ENCODE peak calls at places on chromosomes 6 and 20, in ten cellular contexts. D, X, B, V, K, I, A, L, T and O are unnamed samples.
A peak's percentile ranks its signal among the peaks of the same experiment; 100 is the strongest.

GRCh38 chr20:50645253-50646068 is 45.9 kb downstream of the RIPOR3 start:
- DNase-seq in D (peak; percentile 100), X (no peak), B (no peak), V (peak; percentile 51), K (no peak), I (no peak), A (peak; percentile 100), L (peak; percentile 24), T (peak; percentile 90), O (peak; percentile 99)

GRCh38 chr6:25418463-25419052 is 139.4 kb downstream of the CARMIL1 start:
- DNase-seq in D (no peak), X (no peak), B (no peak), V (no peak), K (no peak), I (no peak), A (peak; percentile 26), L (no peak), T (no peak), O (no peak)

GRCh38 chr6:12361042-12361765 is 71.0 kb downstream of the EDN1 start:
- DNase-seq in D (no peak), X (no peak), B (no peak), V (no peak), K (no peak), I (no peak), A (no peak), L (no peak), T (no peak), O (no peak)

GRCh38 chr6:35017461-35018183 is 123.5 kb downstream of the TCP11 start:
- DNase-seq in D (no peak), X (no peak), B (no peak), V (peak; percentile 8), K (no peak), I (no peak), A (no peak), L (no peak), T (peak; percentile 56), O (peak; percentile 44)

GRCh38 chr20:5608448-5609161 is 141.6 kb upstream of the SHLD1 start:
- DNase-seq in D (no peak), X (no peak), B (no peak), V (no peak), K (no peak), I (no peak), A (no peak), L (no peak), T (no peak), O (peak; percentile 59)

GRCh38 chr20:52302736-52303135 is 111.2 kb upstream of the ZFP64 start:
- DNase-seq in D (no peak), X (no peak), B (no peak), V (no peak), K (no peak), I (no peak), A (no peak), L (no peak), T (no peak), O (no peak)

GRCh38 chr6:141464490-141464889 is 668.2 kb upstream of the GJE1 start:
- DNase-seq in D (no peak), X (no peak), B (no peak), V (no peak), K (peak; percentile 90), I (no peak), A (no peak), L (no peak), T (no peak), O (peak; percentile 69)

GRCh38 chr20:4445780-4446179 is 275.9 kb upstream of the PRND start:
- DNase-seq in D (no peak), X (no peak), B (no peak), V (no peak), K (no peak), I (no peak), A (no peak), L (no peak), T (no peak), O (no peak)

GRCh38 chr20:20802328-20802727 is 89.9 kb upstream of the RALGAPA2 start:
- DNase-seq in D (no peak), X (no peak), B (no peak), V (no peak), K (no peak), I (no peak), A (no peak), L (peak; percentile 78), T (no peak), O (peak; percentile 39)

GRCh38 chr20:58839474-58839874 is 11.2 kb downstream of the GNAS-AS1 start:
- DNase-seq in D (no peak), X (no peak), B (peak; percentile 51), V (peak; percentile 72), K (peak; percentile 6), I (no peak), A (peak; percentile 94), L (no peak), T (no peak), O (peak; percentile 26)

GRCh38 chr20:23445596-23446217 is 6.2 kb downstream of the CSTL1 start:
- DNase-seq in D (peak; percentile 61), X (no peak), B (no peak), V (no peak), K (no peak), I (no peak), A (peak; percentile 26), L (no peak), T (no peak), O (peak; percentile 56)

GRCh38 chr6:10398439-10399218 is 16.2 kb downstream of the TFAP2A start:
- DNase-seq in D (no peak), X (no peak), B (no peak), V (peak; percentile 23), K (no peak), I (no peak), A (no peak), L (no peak), T (no peak), O (no peak)

GRCh38 chr20:57762531-57763234 is 52.9 kb upstream of the PMEPA1 start:
- DNase-seq in D (no peak), X (no peak), B (no peak), V (no peak), K (no peak), I (no peak), A (no peak), L (no peak), T (no peak), O (no peak)